ENCODE peak calls at places on chromosomes 3 and 15, in nine cellular contexts. Z is naive B cell; H is T-helper 2 cell treated with Interferon-gamma antibody and Interleukin-4, amounts not matched to agents 5 μg/mL and 100 μg/mL, for 36 hours; B is MG63; O is AG09309; T is mucosa of descending colon; G is AG04450; A is CD8-positive, alpha-beta memory T cell; S is heart left ventricle. K is an unnamed sample.
A peak's percentile ranks its signal among the peaks of the same experiment; 100 is the strongest.

GRCh38 chr15:60729850-60730458 is 251.0 kb upstream of the ICE2 start:
- DNase-seq in B (no peak), G (no peak), H (peak; percentile 72), Z (no peak), S (no peak), T (no peak), A (no peak), O (no peak), K (no peak)

GRCh38 chr15:38864827-38865604 is 300.4 kb upstream of the RASGRP1 start:
- DNase-seq in G (peak; percentile 66), S (no peak), O (peak; percentile 98), B (peak; percentile 52), H (no peak), A (no peak), Z (no peak), T (no peak), K (no peak)

GRCh38 chr3:95134693-95135375 is 1072.0 kb downstream of the NSUN3 start:
- DNase-seq in O (no peak), H (no peak), Z (no peak), S (no peak), G (no peak), T (no peak), B (no peak), A (no peak), K (no peak)

GRCh38 chr15:43748376-43748775 is 2.1 kb downstream of the PDIA3 start:
- DNase-seq in O (no peak), G (no peak), A (no peak), Z (no peak), B (no peak), H (no peak), S (no peak), T (no peak), K (no peak)

GRCh38 chr3:72657666-72658065 is 190.6 kb downstream of the SHQ1 start:
- DNase-seq in H (no peak), A (no peak), O (no peak), B (no peak), S (no peak), G (no peak), Z (no peak), T (no peak), K (peak; percentile 30)

GRCh38 chr3:109070232-109070631 is 47.7 kb downstream of the MORC1 start:
- DNase-seq in B (no peak), H (no peak), T (no peak), Z (no peak), A (no peak), G (no peak), O (no peak), S (no peak), K (no peak)

GRCh38 chr15:27095809-27096580 is 125.0 kb downstream of the GABRG3 start:
- DNase-seq in H (no peak), O (no peak), T (no peak), A (no peak), G (no peak), B (no peak), S (no peak), Z (no peak), K (no peak)

GRCh38 chr3:105222568-105223093 is 144.1 kb upstream of the ALCAM start:
- DNase-seq in O (no peak), H (no peak), G (no peak), S (no peak), Z (no peak), B (no peak), A (no peak), T (no peak), K (no peak)

GRCh38 chr15:29921130-29921601 is 98.9 kb upstream of the TJP1 start:
- DNase-seq in S (no peak), T (no peak), Z (no peak), B (no peak), A (no peak), O (no peak), H (no peak), G (no peak), K (no peak)

GRCh38 chr3:105367063-105367405 is 325 bp downstream of the ALCAM start:
- DNase-seq in S (peak; percentile 48), B (peak; percentile 33), Z (peak; percentile 41), T (peak; percentile 57), A (peak; percentile 30), G (no peak), O (no peak), H (peak; percentile 44), K (no peak)

GRCh38 chr3:69250014-69250413 is 127.6 kb upstream of the LMOD3 start:
- DNase-seq in H (peak; percentile 45), O (peak; percentile 18), T (peak; percentile 64), B (no peak), G (no peak), S (no peak), Z (no peak), A (no peak), K (peak; percentile 16)

GRCh38 chr15:80367094-80367493 is 37.1 kb upstream of the ARNT2 start:
- DNase-seq in A (no peak), G (no peak), T (no peak), O (no peak), S (no peak), B (peak; percentile 14), H (no peak), Z (no peak), K (no peak)

GRCh38 chr3:66393486-66394260 is 107.1 kb downstream of the LRIG1 start:
- DNase-seq in H (no peak), T (no peak), O (peak; percentile 32), A (peak; percentile 44), B (no peak), G (no peak), Z (peak; percentile 80), S (no peak), K (peak; percentile 59)

GRCh38 chr3:17302774-17303173 is 418.0 kb downstream of the PLCL2 start:
- DNase-seq in G (no peak), S (no peak), B (peak; percentile 10), Z (no peak), O (no peak), T (no peak), H (no peak), A (no peak), K (no peak)

GRCh38 chr3:38142959-38143358 is 4.5 kb downstream of the MYD88 start:
- DNase-seq in Z (no peak), A (no peak), G (no peak), H (no peak), T (no peak), O (no peak), B (no peak), S (no peak), K (no peak)

GRCh38 chr3:21825684-21826083 is 74.7 kb upstream of the ZNF385D start:
- DNase-seq in B (no peak), H (no peak), S (no peak), O (no peak), G (no peak), T (no peak), Z (no peak), A (no peak), K (no peak)

GRCh38 chr3:184227481-184227935 is 1.9 kb upstream of the VWA5B2 start:
- DNase-seq in O (no peak), T (peak; percentile 50), H (peak; percentile 27), Z (peak; percentile 59), B (peak; percentile 38), A (peak; percentile 48), G (no peak), S (no peak), K (no peak)

GRCh38 chr15:64842986-64843561 is 1.4 kb downstream of the PLEKHO2 start:
- DNase-seq in S (peak; percentile 79), H (no peak), G (no peak), T (peak; percentile 51), Z (no peak), O (no peak), A (no peak), B (peak; percentile 38), K (no peak)

GRCh38 chr15:68431037-68431791 is 749 bp downstream of the ITGA11 start:
- DNase-seq in B (peak; percentile 64), O (no peak), H (no peak), A (no peak), S (no peak), G (no peak), Z (no peak), T (peak; percentile 38), K (no peak)

GRCh38 chr15:60223161-60223560 is 174.6 kb downstream of the ANXA2 start:
- DNase-seq in T (no peak), S (no peak), O (no peak), H (no peak), A (no peak), G (no peak), Z (no peak), B (no peak), K (no peak)

GRCh38 chr15:67132276-67132675 is 66.9 kb downstream of the SMAD3 start:
- DNase-seq in G (no peak), Z (no peak), H (no peak), O (no peak), T (no peak), B (no peak), S (no peak), A (no peak), K (no peak)

GRCh38 chr15:100665570-100665969 is 63.2 kb downstream of the ASB7 start:
- DNase-seq in Z (no peak), B (peak; percentile 76), A (no peak), O (no peak), G (no peak), S (peak; percentile 46), H (no peak), T (no peak), K (no peak)

GRCh38 chr3:76456322-76456721 is 583.6 kb upstream of the ROBO2 start:
- DNase-seq in O (no peak), H (no peak), B (no peak), G (no peak), S (no peak), Z (no peak), T (no peak), A (no peak), K (no peak)

GRCh38 chr3:8893001-8893400 is 70.3 kb downstream of the RAD18 start:
- DNase-seq in B (no peak), G (no peak), T (no peak), A (no peak), H (no peak), Z (no peak), S (no peak), O (no peak), K (no peak)